ENCODE peak calls at places on chromosomes 2 and 18, in eight cellular contexts. J, O, V, M, B, F, K and X are unnamed samples.

GRCh38 chr18:23932385-23933067 is 82.0 kb upstream of the TTC39C start:
- DNase-seq in O (no peak), J (no peak), B (no peak), V (no peak), K (no peak), F (peak), M (no peak), X (no peak)

GRCh38 chr2:223032187-223033142 is 19.5 kb upstream of the KCNE4 start:
- DNase-seq in B (no peak), J (no peak), K (no peak), F (peak), M (no peak), V (no peak), O (no peak), X (no peak)

GRCh38 chr18:50306944-50307343 is 19.5 kb upstream of the CXXC1 start:
- DNase-seq in O (no peak), J (no peak), V (no peak), F (peak), B (no peak), K (no peak), M (no peak), X (no peak)

GRCh38 chr2:143778981-143779380 is 649.8 kb downstream of the ARHGAP15 start:
- DNase-seq in B (peak), J (no peak), F (peak), O (no peak), M (no peak), V (no peak), K (no peak), X (no peak)

GRCh38 chr18:36181386-36181785 is 5.9 kb upstream of the MOCOS start:
- DNase-seq in J (no peak), B (no peak), V (no peak), K (no peak), O (no peak), F (no peak), M (no peak), X (no peak)

GRCh38 chr2:55045685-55046221 is 4.5 kb downstream of the RTN4 start:
- DNase-seq in V (no peak), J (peak), K (no peak), B (no peak), F (no peak), O (peak), M (no peak), X (no peak)

GRCh38 chr2:182946949-182947348 is 80.5 kb upstream of the FRZB start:
- DNase-seq in F (peak), K (no peak), V (no peak), M (no peak), J (no peak), B (no peak), O (no peak), X (no peak)

GRCh38 chr2:145748927-145749326 is 1229.0 kb upstream of the ZEB2 start:
- DNase-seq in J (no peak), F (no peak), O (no peak), K (no peak), M (no peak), B (no peak), V (no peak), X (no peak)

GRCh38 chr2:241274127-241274526 is 41.3 kb downstream of the HDLBP start:
- DNase-seq in K (no peak), V (no peak), J (no peak), M (no peak), O (no peak), F (no peak), B (no peak), X (no peak)

GRCh38 chr2:53422979-53423378 is 344.6 kb upstream of the CHAC2 start:
- DNase-seq in B (peak), M (no peak), K (no peak), O (peak), J (peak), V (peak), F (peak), X (no peak)

GRCh38 chr18:79586436-79587297 is 92.9 kb upstream of the CTDP1 start:
- DNase-seq in K (no peak), B (no peak), O (no peak), F (no peak), V (no peak), J (no peak), M (no peak), X (no peak)

GRCh38 chr2:56132138-56132537 is 51.7 kb upstream of the CCDC85A start:
- DNase-seq in J (peak), M (no peak), O (peak), F (peak), V (peak), B (peak), K (no peak), X (no peak)

GRCh38 chr2:227990937-227991336 is 119.5 kb downstream of the DAW1 start:
- DNase-seq in F (no peak), V (no peak), B (no peak), K (no peak), O (no peak), M (no peak), J (no peak), X (no peak)

GRCh38 chr2:120736202-120736954 is 710 bp downstream of the GLI2 start:
- DNase-seq in B (no peak), K (no peak), M (no peak), O (no peak), J (no peak), V (no peak), F (no peak), X (no peak)

GRCh38 chr2:65353046-65353445 is 79.4 kb downstream of the SPRED2 start:
- DNase-seq in V (no peak), F (no peak), O (no peak), J (no peak), M (no peak), K (no peak), B (no peak), X (no peak)

GRCh38 chr2:14641116-14641515 is 8.6 kb downstream of the LRATD1 start:
- DNase-seq in J (no peak), K (no peak), O (no peak), B (no peak), M (no peak), V (no peak), F (no peak), X (no peak)

GRCh38 chr2:10057231-10058107 is 14.1 kb downstream of the KLF11 start:
- DNase-seq in M (no peak), V (no peak), B (no peak), J (no peak), K (no peak), O (no peak), F (peak), X (no peak)